ENCODE peak calls at places on chromosomes 13 and 19, in six cellular contexts. K is CD4-positive, alpha-beta T cell; Y is nephron progenitor cell; G is GM23338; I is type B pancreatic cell; S is WTC11. C is an unnamed sample.
A peak's percentile ranks its signal among the peaks of the same experiment; 100 is the strongest.

GRCh38 chr13:53254495-53254894 is 225.9 kb downstream of the OLFM4 start:
- DNase-seq in K (no peak), Y (peak; percentile 59), G (peak; percentile 65), I (no peak), S (no peak), C (no peak)

GRCh38 chr19:5128932-5129389 is 160.0 kb downstream of the KDM4B start:
- DNase-seq in K (no peak), Y (peak; percentile 42), G (no peak), I (no peak), S (no peak), C (no peak)

GRCh38 chr13:99988469-99989375 is 7.1 kb downstream of the ZIC2 start:
- DNase-seq in K (no peak), Y (peak; percentile 31), G (peak; percentile 79), I (no peak), S (peak; percentile 63), C (no peak)

GRCh38 chr13:19148561-19148960 is 33.1 kb downstream of the TUBA3C start:
- DNase-seq in K (no peak), Y (no peak), G (no peak), I (no peak), S (no peak), C (no peak)

GRCh38 chr13:23979361-23980159 is 82.3 kb upstream of the C1QTNF9B start:
- DNase-seq in K (peak; percentile 10), Y (peak; percentile 74), G (peak; percentile 79), I (peak; percentile 77), S (peak; percentile 67), C (peak; percentile 86)

GRCh38 chr19:13748169-13748884 is 16.0 kb upstream of the MRI1 start:
- DNase-seq in K (no peak), Y (no peak), G (peak; percentile 43), I (no peak), S (no peak), C (no peak)

GRCh38 chr19:19262190-19263057 is 10.7 kb downstream of the TM6SF2 start:
- DNase-seq in K (no peak), Y (peak; percentile 37), G (peak; percentile 82), I (no peak), S (peak; percentile 64), C (no peak)

GRCh38 chr19:17865364-17866311 is 5.9 kb downstream of the RPL18A start:
- DNase-seq in K (no peak), Y (no peak), G (peak; percentile 40), I (no peak), S (no peak), C (no peak)

GRCh38 chr13:113401452-113402415 is 37.8 kb upstream of the GRTP1 start:
- DNase-seq in K (no peak), Y (no peak), G (no peak), I (no peak), S (peak; percentile 19), C (no peak)

GRCh38 chr13:40986328-40986856 is 32.7 kb downstream of the ELF1 start:
- DNase-seq in K (no peak), Y (no peak), G (no peak), I (no peak), S (no peak), C (no peak)

GRCh38 chr19:11538232-11539036 is at the start of gene CNN1:
- DNase-seq in K (no peak), Y (peak; percentile 62), G (peak; percentile 86), I (no peak), S (peak; percentile 79), C (no peak)

GRCh38 chr19:56253737-56254136 is 18.8 kb upstream of the EDDM13 start:
- DNase-seq in K (no peak), Y (no peak), G (peak; percentile 46), I (no peak), S (no peak), C (no peak)

GRCh38 chr13:37667631-37668161 is 69.1 kb upstream of the POSTN start:
- DNase-seq in K (no peak), Y (no peak), G (no peak), I (no peak), S (no peak), C (no peak)

GRCh38 chr19:42286349-42287016 is 15.4 kb upstream of the PRR19 start:
- DNase-seq in K (no peak), Y (no peak), G (no peak), I (no peak), S (no peak), C (no peak)

GRCh38 chr13:49814551-49815270 is 22.2 kb upstream of the KPNA3 start:
- DNase-seq in K (no peak), Y (no peak), G (no peak), I (no peak), S (no peak), C (no peak)
- TF ChIP-seq CTCF in K (no peak), Y (no peak), G (no peak), I (no peak), S (no peak), C (no peak)

DNA sequence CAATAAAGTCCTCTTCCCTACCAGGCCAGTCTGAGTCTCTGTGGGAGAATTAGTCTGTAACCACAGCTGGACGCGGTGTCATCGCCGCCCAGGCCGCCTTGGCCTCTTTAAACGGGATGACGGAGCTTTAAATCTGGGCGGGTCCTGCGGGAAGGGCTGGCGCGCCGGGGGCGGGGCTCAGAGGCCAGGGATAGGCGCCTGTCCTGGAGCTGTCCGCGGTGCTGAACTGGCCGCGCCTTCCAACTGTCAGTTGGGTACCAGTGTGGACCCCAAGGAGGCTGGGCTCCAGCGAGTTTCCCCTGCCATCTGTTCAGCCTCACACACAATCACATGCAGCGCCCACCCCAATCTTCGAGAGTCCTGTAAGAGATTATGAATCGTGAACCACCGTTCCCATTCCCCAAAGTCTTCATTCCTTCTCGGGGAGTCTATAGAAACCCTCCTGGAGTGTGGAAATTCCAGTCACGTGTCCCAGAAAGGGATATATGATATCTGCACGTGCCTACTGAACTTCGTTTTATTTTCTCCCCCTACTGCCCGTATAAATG is 11.5 kb downstream of the APLP1 start:
- DNase-seq in K (peak; percentile 59), Y (peak; percentile 100), G (peak; percentile 99), I (peak; percentile 91), S (peak; percentile 98), C (peak; percentile 94)
- TF ChIP-seq CTCF in K (no peak), Y (no peak), G (no peak), I (no peak), S (no peak), C (no peak)

DNA sequence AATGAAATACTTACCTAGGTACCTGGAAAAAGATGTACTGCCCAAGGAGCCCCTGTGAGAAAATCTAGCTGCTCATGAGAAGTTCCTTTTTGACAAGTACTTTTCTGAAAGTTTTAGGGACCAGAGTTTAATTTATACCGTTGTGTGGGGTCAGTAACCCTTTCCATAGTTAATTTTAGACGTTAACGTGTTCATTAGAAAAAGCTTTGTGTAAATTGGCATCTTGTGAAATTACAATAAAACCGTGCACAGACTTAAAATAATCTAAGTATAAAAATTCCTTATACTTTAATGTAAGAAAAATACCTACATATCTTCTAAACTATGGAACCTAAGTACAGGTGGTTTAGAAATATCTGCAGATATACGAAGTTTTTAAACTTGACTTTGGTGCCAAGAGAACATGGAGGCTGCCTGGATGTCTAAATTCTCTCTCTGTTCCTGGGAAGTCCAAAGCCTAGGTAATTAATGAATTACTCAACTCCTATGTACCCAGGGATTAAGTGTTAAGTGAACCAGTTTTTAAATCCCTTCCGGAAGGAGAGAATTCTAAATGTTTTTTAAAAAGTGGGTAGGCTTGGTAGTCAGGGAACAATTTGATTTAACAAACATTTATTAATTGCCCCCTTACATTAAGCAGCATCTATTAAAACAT is 50.2 kb upstream of the PDX1 start:
- DNase-seq in K (no peak), Y (no peak), G (no peak), I (no peak), S (no peak), C (no peak)
- TF ChIP-seq CTCF in K (peak; percentile 22), Y (no peak), G (no peak), I (peak; percentile 37), S (no peak), C (no peak)

DNA sequence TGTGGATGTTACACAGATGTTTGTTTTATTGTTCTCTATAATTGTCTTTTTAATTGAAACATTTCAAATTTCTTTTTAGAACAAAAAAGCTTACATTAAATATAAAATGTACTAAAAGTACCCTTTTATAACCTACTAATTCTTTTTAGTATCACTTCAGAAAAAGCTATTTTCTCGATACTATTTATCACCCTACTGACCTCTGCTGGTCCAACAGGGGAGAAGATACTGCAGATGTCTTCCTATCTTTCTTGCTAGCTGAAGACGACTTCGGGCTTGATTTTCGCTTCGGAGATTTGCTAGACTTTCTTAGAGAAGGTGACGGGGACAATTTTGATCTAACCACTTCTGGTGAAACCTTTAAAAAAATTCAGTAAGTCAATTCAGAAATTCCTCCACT is 42.4 kb downstream of the ZC3H13 start:
- DNase-seq in K (no peak), Y (no peak), G (peak; percentile 49), I (no peak), S (no peak), C (no peak)
- TF ChIP-seq CTCF in K (no peak), Y (peak; percentile 41), G (peak; percentile 47), I (peak; percentile 71), S (no peak), C (peak; percentile 51)

GRCh38 chr19:45469132-45469834 is 1.5 kb downstream of the FOSB start:
- DNase-seq in K (peak; percentile 92), Y (peak; percentile 92), G (peak; percentile 96), I (peak; percentile 96), S (peak; percentile 94), C (peak; percentile 97)
- TF ChIP-seq CTCF in K (peak; percentile 22), Y (no peak), G (no peak), I (no peak), S (no peak), C (no peak)

DNA sequence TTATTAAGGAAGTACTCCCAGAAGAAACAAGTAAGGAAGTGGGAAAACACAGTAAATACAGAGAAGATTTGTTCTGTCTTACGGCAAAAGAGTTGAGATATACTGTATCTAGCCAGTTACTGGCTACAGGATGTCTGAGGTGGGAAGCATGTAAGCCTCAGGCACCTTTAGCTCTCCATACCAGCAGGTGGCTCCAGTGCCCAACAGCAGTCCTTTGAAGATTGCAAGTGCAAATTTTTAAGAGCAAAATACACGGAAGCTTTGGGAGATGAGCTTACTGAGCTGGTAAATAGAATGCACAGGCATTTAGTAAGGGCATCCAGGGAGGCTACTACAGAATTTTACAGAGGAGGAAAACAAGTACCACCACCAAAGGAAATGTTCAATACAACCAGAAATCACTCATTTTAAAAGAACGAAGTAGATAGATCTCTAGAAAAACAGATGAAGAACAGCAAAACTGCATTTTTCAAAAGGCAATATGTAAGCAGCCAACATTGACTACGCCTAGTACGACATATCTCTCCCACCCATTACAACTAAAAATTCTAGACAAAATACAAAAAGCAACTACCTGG is 57.9 kb upstream of the VSTM2B start:
- DNase-seq in K (no peak), Y (peak; percentile 27), G (peak; percentile 69), I (no peak), S (peak; percentile 44), C (no peak)
- TF ChIP-seq CTCF in K (no peak), Y (peak; percentile 53), G (peak; percentile 77), I (peak; percentile 60), S (peak; percentile 16), C (no peak)

DNA sequence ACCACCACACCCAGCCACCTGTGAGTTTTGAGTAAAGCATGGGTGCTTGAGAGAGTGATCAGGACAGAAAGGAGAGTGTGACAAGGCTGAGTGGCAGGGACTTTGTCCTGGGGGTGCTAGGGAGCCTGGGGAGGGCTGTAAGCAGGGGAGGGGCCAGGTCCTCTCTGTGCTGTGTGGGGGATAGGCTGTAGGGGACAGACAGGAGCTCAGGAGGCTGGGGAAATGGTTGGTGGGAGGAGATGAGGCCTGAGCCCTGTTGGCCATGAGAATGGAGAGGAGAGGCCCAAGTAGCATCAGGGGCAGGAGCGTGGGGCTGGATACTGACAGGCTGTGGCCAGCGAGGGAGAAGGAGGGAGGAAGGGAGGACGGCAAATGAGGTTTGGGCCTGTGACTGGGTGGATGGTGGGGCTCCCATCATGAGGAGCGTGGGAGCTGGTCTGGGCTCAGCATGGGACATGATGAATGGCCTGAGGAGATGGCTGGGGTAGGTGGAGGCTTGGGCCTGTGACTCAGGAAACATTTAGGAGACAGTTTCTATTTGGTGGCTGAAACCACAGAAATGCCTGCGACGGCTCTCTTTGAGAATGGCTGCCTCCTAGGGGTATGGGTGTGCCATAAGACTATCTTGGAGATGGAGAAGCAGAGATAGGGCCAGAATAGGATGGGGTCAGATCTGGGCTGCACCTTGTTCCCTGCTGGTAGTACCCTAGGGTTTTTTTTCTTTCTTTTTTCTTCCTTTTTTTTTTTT is 25.0 kb downstream of the GRIN2D start:
- DNase-seq in K (no peak), Y (no peak), G (peak; percentile 60), I (no peak), S (no peak), C (no peak)
- TF ChIP-seq CTCF in K (no peak), Y (no peak), G (peak; percentile 46), I (no peak), S (no peak), C (peak; percentile 9)

C was measured in osteocyte.